ENCODE peak calls at places on chromosomes 3 and 15, in four cellular contexts. S is neuronal stem cell; J is small intestine; C is naive thymus-derived CD4-positive, alpha-beta T cell. E is an unnamed sample.

GRCh38 chr3:15063656-15064286 is 1.3 kb downstream of the MRPS25 start:
- DNase-seq in S (no peak), J (peak; percentile 47), C (no peak), E (no peak)

GRCh38 chr3:63726656-63727055 is 74.2 kb downstream of the SNTN start:
- DNase-seq in S (no peak), J (no peak), C (no peak), E (no peak)

GRCh38 chr3:144491333-144491732 is 519.7 kb downstream of the DIPK2A start:
- DNase-seq in S (no peak), J (no peak), C (no peak), E (no peak)

GRCh38 chr3:27632431-27633223 is 89.5 kb downstream of the EOMES start:
- DNase-seq in S (no peak), J (no peak), C (peak; percentile 26), E (no peak)

GRCh38 chr3:190585771-190586630 is 72.1 kb downstream of the IL1RAP start:
- DNase-seq in S (peak; percentile 24), J (no peak), C (no peak), E (peak; percentile 16)

GRCh38 chr15:75732809-75733451 is 20.3 kb upstream of the CSPG4 start:
- DNase-seq in S (peak; percentile 67), J (peak; percentile 57), C (no peak), E (peak; percentile 81)

GRCh38 chr3:27485853-27486252 is 1.7 kb upstream of the SLC4A7 start:
- DNase-seq in S (peak; percentile 29), J (no peak), C (no peak), E (no peak)

GRCh38 chr15:93027413-93027812 is 61.6 kb downstream of the RGMA start:
- DNase-seq in S (no peak), J (no peak), C (no peak), E (no peak)

GRCh38 chr3:11555823-11556222 is 87.9 kb downstream of the VGLL4 start:
- DNase-seq in S (no peak), J (no peak), C (no peak), E (no peak)

GRCh38 chr3:32421991-32422859 is 30.6 kb downstream of the CMTM7 start:
- DNase-seq in S (no peak), J (peak; percentile 59), C (no peak), E (no peak)

GRCh38 chr15:30929064-30929669 is 25.5 kb downstream of the FAN1 start:
- DNase-seq in S (no peak), J (no peak), C (no peak), E (no peak)

GRCh38 chr15:59298876-59299275 is 73.8 kb downstream of the MYO1E start:
- DNase-seq in S (no peak), J (no peak), C (no peak), E (no peak)

GRCh38 chr15:59300618-59301139 is 72.0 kb downstream of the MYO1E start:
- DNase-seq in S (no peak), J (peak; percentile 56), C (peak; percentile 2), E (no peak)

GRCh38 chr15:59299919-59300617 is 72.6 kb downstream of the MYO1E start:
- DNase-seq in S (no peak), J (peak; percentile 94), C (peak; percentile 60), E (no peak)

GRCh38 chr15:59296181-59296617 is 76.5 kb downstream of the MYO1E start:
- DNase-seq in S (no peak), J (no peak), C (no peak), E (no peak)

DNA sequence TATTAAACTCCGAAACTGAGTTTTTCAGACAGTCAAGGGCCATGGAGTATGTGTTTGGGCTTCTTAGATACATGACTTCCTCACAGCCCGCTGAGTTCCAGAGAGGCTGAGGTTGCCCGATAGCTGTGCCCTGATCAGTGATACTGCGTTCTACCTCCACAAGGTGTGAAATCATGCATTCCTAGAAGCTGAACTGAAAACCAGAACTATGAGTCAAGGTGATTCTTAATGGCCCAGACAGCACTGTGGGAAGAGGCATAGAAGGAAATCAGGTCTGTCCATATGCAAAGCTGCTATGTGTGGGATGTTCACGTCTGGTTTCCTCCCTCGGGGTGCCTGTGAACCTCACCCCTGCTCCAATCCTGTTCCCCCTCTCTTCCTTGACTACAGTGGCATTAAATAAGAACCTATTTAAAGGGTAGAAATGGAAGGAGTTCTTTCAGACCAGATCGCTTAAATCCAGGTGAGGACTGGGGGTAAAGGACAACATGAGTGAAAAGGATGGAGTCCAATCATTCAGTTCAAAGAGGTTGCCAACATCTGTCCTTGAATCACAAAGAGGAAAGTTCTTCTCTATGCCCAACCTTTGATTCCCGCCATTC is 74.3 kb downstream of the MYO1E start:
- DNase-seq in S (no peak), J (no peak), C (no peak), E (no peak)
- H3K4me1 ChIP-seq in S (peaks cover 10% of the 10 kb centered on the region), J (peaks cover 5% of the 10 kb centered on the region), C (peaks cover 14% of the 10 kb centered on the region), E (no peaks in the 10 kb centered on the region)

DNA sequence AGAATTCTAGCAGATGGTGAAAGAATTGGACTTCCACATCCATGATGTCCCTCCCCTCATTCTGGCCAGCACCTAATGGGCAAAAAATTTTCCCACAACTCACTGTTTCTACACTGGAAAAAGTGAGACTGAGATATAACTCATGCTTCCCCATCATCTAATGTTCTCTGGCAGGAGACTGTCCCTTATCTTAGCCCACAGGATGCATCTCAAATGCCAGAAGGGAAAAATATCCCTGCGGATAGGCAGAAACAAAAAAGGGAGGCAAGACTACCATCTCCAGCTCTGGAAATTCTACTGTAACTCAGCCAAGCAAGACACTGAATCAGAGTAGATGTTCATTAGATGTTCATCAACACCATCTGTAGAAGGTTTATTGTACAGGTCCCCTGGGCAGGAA is 58.6 kb downstream of the DLG1 start:
- DNase-seq in S (no peak), J (no peak), C (no peak), E (no peak)
- H3K9me3 ChIP-seq in S (peaks cover 28% of the 10 kb centered on the region), J (no peaks in the 10 kb centered on the region), C (no peaks in the 10 kb centered on the region), E (peaks cover 10% of the 10 kb centered on the region)

GRCh38 chr3:13866406-13866965 is 13.4 kb downstream of the WNT7A start:
- DNase-seq in S (no peak), J (no peak), C (peak; percentile 86), E (no peak)
- H3K4me1 ChIP-seq in S (peaks cover 16% of the 10 kb centered on the region), J (no peaks in the 10 kb centered on the region), C (peaks cover 21% of the 10 kb centered on the region), E (peaks cover 6% of the 10 kb centered on the region)

GRCh38 chr3:12977117-12977808 is 96.0 kb downstream of the IQSEC1 start:
- DNase-seq in S (no peak), J (no peak), C (no peak), E (no peak)

GRCh38 chr3:12980596-12981290 is 92.5 kb downstream of the IQSEC1 start:
- DNase-seq in S (no peak), J (no peak), C (no peak), E (no peak)

GRCh38 chr3:12979947-12980487 is 93.2 kb downstream of the IQSEC1 start:
- DNase-seq in S (no peak), J (no peak), C (no peak), E (no peak)

GRCh38 chr3:12978682-12979081 is 94.5 kb downstream of the IQSEC1 start:
- DNase-seq in S (no peak), J (no peak), C (no peak), E (no peak)

DNA sequence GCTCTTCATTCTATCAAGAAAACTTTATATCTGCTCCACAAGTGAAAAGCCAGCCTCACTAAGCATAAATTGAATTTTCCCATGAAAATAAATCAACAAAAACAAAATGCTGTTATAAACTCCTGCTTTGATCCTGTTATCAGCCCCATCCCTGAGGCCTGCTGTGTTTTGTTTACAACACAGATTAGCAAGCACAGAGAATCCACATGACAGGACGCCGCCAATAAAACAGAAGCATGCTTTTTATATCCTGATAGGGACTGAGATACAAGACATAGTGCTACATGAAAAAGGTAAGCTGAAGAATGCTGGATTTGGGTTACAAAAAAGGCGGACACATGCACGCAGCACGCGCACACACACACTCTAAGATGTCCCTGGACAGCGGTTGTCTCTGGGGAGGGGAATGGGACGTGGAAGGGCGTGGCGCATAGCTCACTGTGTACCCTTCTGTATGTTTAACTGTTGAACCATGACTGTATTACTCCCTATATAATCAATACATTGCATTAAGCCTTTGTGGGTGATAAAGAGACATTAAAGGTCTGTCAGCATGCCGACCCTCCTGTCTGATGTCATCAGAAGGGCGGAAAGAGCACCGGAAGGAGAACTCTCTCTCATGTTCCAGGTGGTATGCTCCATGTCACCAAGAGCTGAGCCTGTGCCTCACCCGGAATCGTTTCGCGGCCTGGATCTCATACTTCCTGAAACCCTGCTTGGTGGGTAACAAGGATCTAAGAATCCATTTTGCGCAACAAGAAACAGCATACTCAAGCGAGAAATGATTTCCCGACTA is 93.9 kb downstream of the IQSEC1 start:
- DNase-seq in S (no peak), J (no peak), C (no peak), E (no peak)
- H3K9me3 ChIP-seq in S (no peaks in the 10 kb centered on the region), J (no peaks in the 10 kb centered on the region), C (no peaks in the 10 kb centered on the region), E (no peaks in the 10 kb centered on the region)

DNA sequence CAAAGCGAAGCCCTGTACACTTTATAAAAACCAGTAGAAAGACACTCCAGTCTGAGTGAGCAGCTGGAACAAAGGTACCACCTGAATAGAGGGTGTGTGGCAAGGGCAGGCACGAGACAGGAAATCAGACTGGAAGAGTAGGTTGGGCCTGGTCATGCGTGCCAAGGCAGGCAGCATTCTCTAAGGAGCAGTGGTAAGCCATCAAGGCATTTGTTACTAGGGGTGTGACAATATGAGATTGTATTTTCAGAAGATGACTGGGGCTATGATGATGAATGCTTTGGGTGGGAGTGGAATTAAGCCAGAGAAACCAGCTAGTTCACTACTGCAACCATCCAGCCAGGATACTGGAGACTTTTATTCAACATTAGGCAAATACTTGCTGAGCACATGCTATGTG is 5.0 kb downstream of the JMJD7 start:
- DNase-seq in S (no peak), J (no peak), C (no peak), E (no peak)
- H3K4me1 ChIP-seq in S (peaks cover 8% of the 10 kb centered on the region), J (peaks cover 3% of the 10 kb centered on the region), C (peaks cover 26% of the 10 kb centered on the region), E (peaks cover 2% of the 10 kb centered on the region)

GRCh38 chr15:25250011-25250596 is 188.7 kb downstream of the UBE3A start:
- DNase-seq in S (no peak), J (no peak), C (no peak), E (no peak)
- H3K9me3 ChIP-seq in S (peaks cover 21% of the 10 kb centered on the region), J (peaks cover 2% of the 10 kb centered on the region), C (no peaks in the 10 kb centered on the region), E (peaks cover 3% of the 10 kb centered on the region)

E was measured in HAP-1.